ENCODE peak calls at places on chromosomes 11 and 22, in four cellular contexts. One of them, this sample, is unnamed.

GRCh38 chr22:38167988-38168407 is 13.6 kb downstream of the PLA2G6 start:
- DNase-seq in activated gamma-delta T cell: no peak
- DNase-seq in T-cell: no peak
- DNase-seq in epithelial cell of esophagus: peak
- DNase-seq in this sample: no peak

GRCh38 chr11:71080239-71081097 is 171.9 kb downstream of the SHANK2 start:
- DNase-seq in activated gamma-delta T cell: no peak
- DNase-seq in T-cell: no peak
- DNase-seq in epithelial cell of esophagus: peak
- DNase-seq in this sample: peak

GRCh38 chr11:130213143-130213978 is 53.8 kb downstream of the ST14 start:
- DNase-seq in activated gamma-delta T cell: peak
- DNase-seq in T-cell: peak
- DNase-seq in epithelial cell of esophagus: peak
- DNase-seq in this sample: peak

GRCh38 chr22:24466831-24467249 is 28.3 kb upstream of the UPB1 start:
- DNase-seq in activated gamma-delta T cell: no peak
- DNase-seq in T-cell: no peak
- DNase-seq in epithelial cell of esophagus: no peak
- DNase-seq in this sample: no peak

GRCh38 chr11:62120466-62120865 is 3.3 kb upstream of the INCENP start:
- DNase-seq in activated gamma-delta T cell: no peak
- DNase-seq in T-cell: no peak
- DNase-seq in epithelial cell of esophagus: no peak
- DNase-seq in this sample: no peak

GRCh38 chr11:119298726-119299125 is 18.2 kb downstream of the MCAM start:
- DNase-seq in activated gamma-delta T cell: no peak
- DNase-seq in T-cell: no peak
- DNase-seq in epithelial cell of esophagus: no peak
- DNase-seq in this sample: no peak

GRCh38 chr11:10483174-10483573 is 28.1 kb downstream of the AMPD3 start:
- DNase-seq in activated gamma-delta T cell: no peak
- DNase-seq in T-cell: no peak
- DNase-seq in epithelial cell of esophagus: no peak
- DNase-seq in this sample: no peak

GRCh38 chr11:100769165-100769564 is 82.1 kb downstream of the ARHGAP42 start:
- DNase-seq in activated gamma-delta T cell: no peak
- DNase-seq in T-cell: no peak
- DNase-seq in epithelial cell of esophagus: no peak
- DNase-seq in this sample: no peak

GRCh38 chr11:17734986-17735822 is 623 bp downstream of the KCNC1 start:
- DNase-seq in activated gamma-delta T cell: no peak
- DNase-seq in T-cell: no peak
- DNase-seq in epithelial cell of esophagus: peak
- DNase-seq in this sample: no peak

GRCh38 chr22:19036523-19037273 is 85.5 kb downstream of the DGCR2 start:
- DNase-seq in activated gamma-delta T cell: no peak
- DNase-seq in T-cell: no peak
- DNase-seq in epithelial cell of esophagus: no peak
- DNase-seq in this sample: no peak

GRCh38 chr22:29661355-29661754 is 57.9 kb downstream of the NF2 start:
- DNase-seq in activated gamma-delta T cell: no peak
- DNase-seq in T-cell: no peak
- DNase-seq in epithelial cell of esophagus: peak
- DNase-seq in this sample: no peak

GRCh38 chr11:71204748-71205664 is 47.4 kb downstream of the SHANK2 start:
- DNase-seq in activated gamma-delta T cell: no peak
- DNase-seq in T-cell: no peak
- DNase-seq in epithelial cell of esophagus: no peak
- DNase-seq in this sample: no peak

GRCh38 chr11:76783901-76784813 is 1.0 kb downstream of the TSKU start:
- DNase-seq in activated gamma-delta T cell: no peak
- DNase-seq in T-cell: no peak
- DNase-seq in epithelial cell of esophagus: peak
- DNase-seq in this sample: no peak

GRCh38 chr11:112503410-112503809 is 242.8 kb upstream of the PLET1 start:
- DNase-seq in activated gamma-delta T cell: no peak
- DNase-seq in T-cell: no peak
- DNase-seq in epithelial cell of esophagus: no peak
- DNase-seq in this sample: no peak

GRCh38 chr11:59545179-59546020 is 34.1 kb downstream of the OR4D9 start:
- DNase-seq in activated gamma-delta T cell: no peak
- DNase-seq in T-cell: no peak
- DNase-seq in epithelial cell of esophagus: peak
- DNase-seq in this sample: no peak

GRCh38 chr11:45556851-45557707 is 108.3 kb downstream of the CHST1 start:
- DNase-seq in activated gamma-delta T cell: no peak
- DNase-seq in T-cell: no peak
- DNase-seq in epithelial cell of esophagus: peak
- DNase-seq in this sample: no peak

GRCh38 chr11:123405123-123405592 is 24.9 kb upstream of the GRAMD1B start:
- DNase-seq in activated gamma-delta T cell: no peak
- DNase-seq in T-cell: no peak
- DNase-seq in epithelial cell of esophagus: peak
- DNase-seq in this sample: no peak

GRCh38 chr11:73139476-73140198 is 2.5 kb downstream of the FCHSD2 start:
- DNase-seq in activated gamma-delta T cell: no peak
- DNase-seq in T-cell: no peak
- DNase-seq in epithelial cell of esophagus: no peak
- DNase-seq in this sample: no peak

GRCh38 chr11:121721961-121722360 is 269.2 kb upstream of the SORL1-AS1 start:
- DNase-seq in activated gamma-delta T cell: no peak
- DNase-seq in T-cell: no peak
- DNase-seq in epithelial cell of esophagus: no peak
- DNase-seq in this sample: no peak

GRCh38 chr11:19258651-19259230 is 18.0 kb upstream of the E2F8 start:
- DNase-seq in activated gamma-delta T cell: no peak
- DNase-seq in T-cell: no peak
- DNase-seq in epithelial cell of esophagus: no peak
- DNase-seq in this sample: no peak